ENCODE peak calls at places on chromosomes 11 and 22, in four cellular contexts. S is activated naive CD4-positive, alpha-beta T cell treated with Interleukin-2 at 50 U/mL for 16 hours; U is hypothalamus; C is T-helper 1 cell. O is an unnamed sample.

GRCh38 chr11:100961633-100962032 is 168.0 kb downstream of the PGR start:
- DNase-seq in S (no peak), U (no peak), C (no peak), O (no peak)

GRCh38 chr11:27028653-27029052 is 12.0 kb upstream of the BBOX1 start:
- DNase-seq in S (no peak), U (no peak), C (no peak), O (no peak)

GRCh38 chr11:34507156-34507555 is 6.4 kb downstream of the ELF5 start:
- DNase-seq in S (no peak), U (no peak), C (no peak), O (no peak)

GRCh38 chr22:22712666-22713365 is 68.4 kb downstream of the GGTLC2 start:
- DNase-seq in S (no peak), U (no peak), C (no peak), O (no peak)

GRCh38 chr11:82043316-82043715 is 690.3 kb downstream of the FAM181B start:
- DNase-seq in S (no peak), U (no peak), C (no peak), O (no peak)

GRCh38 chr22:36194971-36195370 is 6.6 kb downstream of the APOL4 start:
- DNase-seq in S (peak), U (peak), C (no peak), O (peak)

GRCh38 chr22:44711701-44712100 is 9.7 kb downstream of the PRR5 start:
- DNase-seq in S (no peak), U (no peak), C (no peak), O (no peak)

GRCh38 chr11:66996609-66997273 is 21.6 kb downstream of the C11orf86 start:
- DNase-seq in S (no peak), U (no peak), C (no peak), O (no peak)

GRCh38 chr11:10561947-10562346 is 6.5 kb downstream of the LYVE1 start:
- DNase-seq in S (no peak), U (no peak), C (no peak), O (no peak)

GRCh38 chr11:106724293-106724892 is 293.9 kb downstream of the GUCY1A2 start:
- DNase-seq in S (no peak), U (no peak), C (no peak), O (no peak)

GRCh38 chr11:101061606-101062005 is 68.0 kb downstream of the PGR start:
- DNase-seq in S (no peak), U (no peak), C (no peak), O (no peak)

GRCh38 chr11:20089796-20090653 is 70.2 kb downstream of the DBX1 start:
- DNase-seq in S (no peak), U (no peak), C (no peak), O (no peak)

GRCh38 chr11:102560555-102561011 is 30.0 kb upstream of the MMP7 start:
- DNase-seq in S (no peak), U (no peak), C (no peak), O (no peak)

GRCh38 chr11:9568161-9568853 is 5.2 kb upstream of the WEE1 start:
- DNase-seq in S (no peak), U (no peak), C (no peak), O (no peak)

GRCh38 chr11:43747130-43747802 is 66.7 kb downstream of the HSD17B12 start:
- DNase-seq in S (no peak), U (no peak), C (no peak), O (no peak)